ENCODE peak calls at places on chromosomes 7 and 10, in six cellular contexts. U is NCI-H446; D is NAMALWA; K is NCI-H2171 treated with DMSO at 0.1 percent for 48 hours; W is stimulated activated CD4-positive, alpha-beta T cell treated with anti-CD3 and anti-CD28 coated beads, Interleukin-1b, Interleukin-23, amount 100 ng/mL, for 1 hour; E is fibroblast of the conjunctiva. Z is an unnamed sample.

GRCh38 chr10:64041989-64042490 is 520.8 kb downstream of the REEP3 start:
- DNase-seq in U (no peak), W (no peak), K (no peak), D (no peak), E (no peak), Z (no peak)

GRCh38 chr7:12315049-12315448 is 88.6 kb downstream of the VWDE start:
- DNase-seq in D (no peak), W (no peak), K (peak; percentile 57), U (peak; percentile 68), E (no peak), Z (peak; percentile 72)

GRCh38 chr10:59674211-59674836 is 35.3 kb downstream of the SLC16A9 start:
- DNase-seq in E (no peak), D (no peak), K (no peak), U (no peak), W (no peak), Z (no peak)

GRCh38 chr7:82044497-82045080 is 274.7 kb upstream of the HGF start:
- DNase-seq in D (peak; percentile 80), E (peak; percentile 44), K (peak; percentile 70), U (peak; percentile 62), W (no peak), Z (peak; percentile 57)

GRCh38 chr7:73626814-73627213 is 2.5 kb upstream of the MLXIPL start:
- DNase-seq in D (no peak), W (no peak), U (no peak), K (peak; percentile 89), E (no peak), Z (no peak)

GRCh38 chr10:101061814-101062230 is at the start of gene KAZALD1:
- DNase-seq in D (no peak), W (no peak), K (no peak), E (peak; percentile 72), U (no peak), Z (no peak)

GRCh38 chr7:88927-89921 is 103.1 kb upstream of the FAM20C start:
- DNase-seq in W (no peak), E (peak; percentile 78), K (no peak), U (no peak), D (no peak), Z (no peak)

GRCh38 chr10:5038703-5039102 is 35.0 kb upstream of the AKR1C2 start:
- DNase-seq in U (no peak), E (no peak), W (no peak), D (no peak), K (no peak), Z (no peak)